ENCODE peak calls at places on chromosomes 6 and 20, in four cellular contexts. I, A, B and Z are unnamed samples.

GRCh38 chr6:36962874-36963273 is 8.3 kb downstream of the PI16 start:
- DNase-seq in B (peak), A (peak), I (peak), Z (peak)

GRCh38 chr6:50952092-50952932 is 133.6 kb downstream of the TFAP2B start:
- DNase-seq in B (no peak), I (no peak), A (no peak), Z (no peak)

GRCh38 chr20:18272451-18272850 is 15.9 kb upstream of the ZNF133 start:
- DNase-seq in I (peak), A (no peak), B (no peak), Z (no peak)

GRCh38 chr6:36290668-36291620 is 21.1 kb downstream of the PNPLA1 start:
- DNase-seq in B (no peak), I (no peak), A (no peak), Z (no peak)

GRCh38 chr20:32574296-32575226 is 10.6 kb downstream of the NOL4L start:
- DNase-seq in A (no peak), I (no peak), B (no peak), Z (no peak)

GRCh38 chr20:55153321-55153720 is 677.9 kb downstream of the DOK5 start:
- DNase-seq in I (no peak), A (no peak), B (no peak), Z (no peak)

GRCh38 chr20:9203081-9203447 is 134.2 kb downstream of the PLCB4 start:
- DNase-seq in I (no peak), B (no peak), A (no peak), Z (no peak)

GRCh38 chr6:111057074-111057752 is 30.1 kb upstream of the SLC16A10 start:
- DNase-seq in A (peak), B (no peak), I (no peak), Z (no peak)

GRCh38 chr6:105781248-105781647 is 304.9 kb upstream of the PRDM1 start:
- DNase-seq in A (no peak), I (no peak), B (no peak), Z (no peak)

GRCh38 chr6:51535327-51535726 is 552.1 kb downstream of the PKHD1 start:
- DNase-seq in I (no peak), A (no peak), B (no peak), Z (no peak)

GRCh38 chr6:142162780-142163179 is 15.7 kb downstream of the VTA1 start:
- DNase-seq in I (no peak), B (no peak), A (no peak), Z (no peak)

GRCh38 chr20:39282619-39283092 is 320.5 kb downstream of the DHX35 start:
- DNase-seq in B (peak), I (no peak), A (no peak), Z (no peak)

GRCh38 chr6:108896111-108896661 is 48.0 kb downstream of the ARMC2 start:
- DNase-seq in I (no peak), A (no peak), B (no peak), Z (no peak)

GRCh38 chr6:24935753-24936152 is at the start of gene RIPOR2:
- DNase-seq in A (peak), I (no peak), B (no peak), Z (no peak)

GRCh38 chr6:48318670-48319069 is 207.7 kb upstream of the PTCHD4 start:
- DNase-seq in I (no peak), A (no peak), B (no peak), Z (no peak)

GRCh38 chr20:4112490-4113420 is 97.4 kb upstream of the RNF24 start:
- DNase-seq in A (peak), I (peak), B (no peak), Z (no peak)

GRCh38 chr6:170247178-170247701 is 43.6 kb downstream of the DLL1 start:
- DNase-seq in B (no peak), A (peak), I (no peak), Z (no peak)

GRCh38 chr20:23340524-23340923 is 10.1 kb upstream of the NXT1 start:
- DNase-seq in B (peak), I (peak), A (peak), Z (peak)

GRCh38 chr20:61668771-61669503 is 396.7 kb downstream of the TAF4 start:
- DNase-seq in I (no peak), A (no peak), B (no peak), Z (no peak)

GRCh38 chr20:62088258-62089127 is 22.8 kb upstream of the TAF4 start:
- DNase-seq in B (no peak), A (no peak), I (no peak), Z (no peak)

GRCh38 chr6:137005073-137005472 is 39.7 kb downstream of the IL20RA start:
- DNase-seq in A (no peak), B (no peak), I (no peak), Z (no peak)

GRCh38 chr6:6703720-6704422 is 115.4 kb downstream of the LY86 start:
- DNase-seq in B (peak), A (peak), I (no peak), Z (no peak)

GRCh38 chr20:38878798-38879197 is 47.4 kb upstream of the FAM83D start:
- DNase-seq in I (no peak), B (no peak), A (no peak), Z (no peak)

GRCh38 chr20:58219342-58219700 is 9.1 kb downstream of the ANKRD60 start:
- DNase-seq in A (no peak), I (no peak), B (peak), Z (no peak)
- TF ChIP-seq EP300 in A (no peak), I (no peak), B (no peak), Z (no peak)

DNA sequence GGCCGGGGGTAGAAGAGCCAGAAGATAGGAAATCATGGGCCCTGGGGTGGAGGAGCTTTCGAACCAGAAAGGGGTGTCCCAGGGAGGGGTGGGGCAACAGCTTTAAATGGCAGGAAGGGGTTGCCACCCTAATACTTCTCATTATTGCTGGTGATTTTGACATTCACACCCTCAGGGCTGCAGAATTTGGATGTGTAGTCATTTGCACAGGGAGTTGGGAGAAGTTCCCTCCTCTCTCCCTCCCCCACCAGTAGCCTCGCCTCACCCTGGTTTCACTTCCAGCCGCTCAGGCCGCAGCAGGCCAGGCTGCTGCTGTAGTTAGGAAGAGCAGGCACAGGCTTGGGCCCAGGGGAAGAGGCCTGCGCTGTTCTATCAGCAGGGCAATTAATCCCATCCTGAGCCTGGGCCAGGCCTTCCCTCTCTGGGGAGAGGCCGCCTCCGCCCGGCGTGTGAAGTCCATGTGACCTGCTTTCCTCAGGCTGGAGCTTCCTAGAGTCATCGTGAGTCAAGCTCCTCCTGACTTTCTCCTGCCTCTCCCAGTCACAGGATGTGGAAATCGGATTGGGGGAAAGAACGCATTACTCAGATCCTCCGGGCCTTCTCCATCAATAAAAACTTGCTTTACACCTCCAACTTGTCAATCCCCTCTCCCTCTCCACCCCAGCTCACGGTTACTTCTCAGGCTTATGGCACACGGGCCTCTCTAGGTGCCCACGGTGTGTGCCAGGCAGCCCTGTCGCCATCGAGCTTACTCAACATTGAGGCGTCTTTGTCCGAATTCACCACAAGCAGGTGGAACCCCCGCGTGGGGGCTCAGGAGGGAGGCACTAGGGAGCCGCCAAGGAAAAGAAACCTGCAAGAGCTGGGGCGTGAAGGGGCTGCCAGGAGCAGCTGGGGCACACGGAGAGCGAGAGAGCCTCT is 7.8 kb downstream of the ADTRP start:
- DNase-seq in B (peak), I (peak), A (peak), Z (peak)
- TF ChIP-seq POLR2A in B (peak), I (no peak), A (no peak), Z (no peak)

DNA sequence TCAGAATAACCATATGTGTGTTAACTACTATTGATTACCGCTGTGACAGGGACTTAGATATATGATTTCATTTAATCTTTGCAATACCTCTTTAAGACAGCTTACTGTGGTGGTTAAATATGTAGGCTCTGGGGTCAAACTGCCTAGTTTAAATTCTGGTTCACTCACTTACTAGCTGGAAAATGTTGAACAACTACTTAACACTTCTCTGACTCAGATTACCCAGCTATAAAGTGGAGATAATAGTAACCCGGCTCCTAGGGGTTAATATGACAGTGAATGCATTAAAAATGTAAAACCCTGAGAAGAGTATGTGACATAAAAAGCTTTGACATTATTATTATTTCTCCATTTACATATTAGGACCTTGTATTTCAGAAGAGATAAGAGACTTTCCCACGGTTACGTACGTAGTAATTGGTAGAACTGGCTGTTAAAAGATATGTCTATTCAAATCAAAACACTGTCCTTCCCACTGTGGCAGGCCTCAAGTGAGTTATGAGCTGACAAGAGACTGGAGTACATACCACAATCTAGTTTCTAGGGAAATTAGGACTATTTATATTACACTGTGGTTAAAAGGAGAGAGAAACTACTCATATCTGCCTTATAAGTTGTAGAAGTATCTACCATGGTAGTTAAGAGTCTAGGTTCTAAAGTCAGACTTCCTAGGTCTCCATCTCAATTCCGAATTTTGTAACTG is 4.4 kb upstream of the PLCB1 start:
- DNase-seq in B (no peak), I (no peak), A (no peak), Z (no peak)
- TF ChIP-seq EP300 in B (no peak), I (no peak), A (no peak), Z (no peak)

GRCh38 chr6:161370882-161371281 is 97.0 kb upstream of the AGPAT4 start:
- DNase-seq in I (no peak), A (peak), B (no peak), Z (no peak)
- TF ChIP-seq POLR2A in I (no peak), A (no peak), B (no peak), Z (no peak)

GRCh38 chr6:16227048-16227562 is 11.3 kb upstream of the GMPR start:
- DNase-seq in A (no peak), B (no peak), I (no peak), Z (no peak)

GRCh38 chr6:16227605-16228004 is 10.8 kb upstream of the GMPR start:
- DNase-seq in I (no peak), B (no peak), A (no peak), Z (no peak)

GRCh38 chr6:16222826-16223225 is 15.6 kb upstream of the GMPR start:
- DNase-seq in B (no peak), I (no peak), A (no peak), Z (no peak)

GRCh38 chr6:16223362-16223761 is 15.0 kb upstream of the GMPR start:
- DNase-seq in B (no peak), I (no peak), A (no peak), Z (no peak)

GRCh38 chr6:16224409-16224808 is 14.0 kb upstream of the GMPR start:
- DNase-seq in B (no peak), I (no peak), A (no peak), Z (no peak)
- TF ChIP-seq EP300 in B (no peak), I (no peak), A (no peak), Z (no peak)

DNA sequence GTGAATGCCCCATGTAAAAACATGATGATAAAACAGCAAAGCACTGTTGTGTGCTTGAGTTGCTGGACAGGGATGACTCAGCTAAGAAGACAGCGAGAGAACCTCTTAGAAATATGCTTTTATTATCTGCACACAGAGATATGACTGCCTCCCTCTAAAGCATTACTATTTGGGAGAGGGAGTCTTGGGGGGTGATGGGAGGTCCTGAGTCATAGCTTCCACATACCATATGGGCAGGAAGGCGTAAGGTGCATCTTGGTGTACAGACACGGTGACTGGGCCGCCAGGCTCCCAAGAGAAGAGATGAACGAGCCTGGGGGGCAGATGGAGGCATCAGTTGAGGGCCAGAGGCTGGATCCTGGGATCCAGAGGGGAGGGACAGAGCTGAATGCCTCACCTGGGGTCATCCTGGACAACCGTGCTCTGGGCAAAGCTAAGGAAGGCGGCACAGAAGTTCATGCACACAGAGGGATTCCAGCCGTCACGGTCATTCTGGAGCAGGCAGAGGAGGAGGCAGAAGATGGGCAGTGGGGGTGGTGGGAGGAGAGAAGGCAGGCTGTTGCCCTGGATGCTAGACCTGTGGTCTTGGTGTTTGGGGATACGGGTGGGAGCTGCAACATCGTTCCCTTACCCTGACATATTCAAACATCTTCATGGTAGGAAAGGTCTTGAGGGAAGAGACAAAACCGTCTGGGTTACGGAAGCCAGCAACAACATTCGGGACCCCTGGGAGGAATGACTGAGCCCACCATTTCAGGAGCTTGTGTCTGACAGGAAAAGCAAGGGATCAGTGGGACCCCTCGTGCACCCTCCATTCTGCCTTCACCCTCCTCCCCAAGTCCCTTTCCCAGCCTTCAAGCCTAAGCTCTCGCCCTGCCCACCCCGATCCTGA is 2.0 kb downstream of the DXO start:
- DNase-seq in B (peak), A (no peak), I (no peak), Z (no peak)
- TF ChIP-seq POLR2A in B (no peak), A (no peak), I (no peak), Z (no peak)

DNA sequence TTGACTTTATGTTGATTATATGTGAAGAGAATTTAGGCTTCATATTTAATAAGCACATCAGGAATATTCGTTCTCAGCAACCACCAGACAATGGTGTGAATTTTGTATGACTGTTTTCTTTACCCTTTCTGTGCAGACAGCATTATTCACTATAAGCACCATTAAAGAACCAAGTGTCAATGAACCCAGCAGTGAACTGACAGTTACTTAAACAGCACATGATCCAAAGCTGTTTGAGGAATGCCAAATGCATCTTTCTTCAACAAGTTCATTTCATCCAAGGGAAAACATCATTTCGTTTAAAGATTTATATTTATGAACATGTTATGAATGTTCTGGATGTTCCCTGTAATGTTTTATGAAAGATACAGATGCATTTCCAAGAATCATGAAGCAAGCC is 326.1 kb upstream of the RSPO3 start:
- DNase-seq in B (no peak), A (no peak), I (no peak), Z (no peak)
- TF ChIP-seq EP300 in B (no peak), A (no peak), I (no peak), Z (no peak)

GRCh38 chr6:296151-297122 is 4.2 kb downstream of the DUSP22 start:
- DNase-seq in A (no peak), I (no peak), B (peak), Z (peak)
- TF ChIP-seq POLR2A in A (no peak), I (no peak), B (no peak), Z (no peak)